ENCODE peak calls at places on chromosomes 16 and 17, in eight cellular contexts. T, U, H, Z, C, X, Y and W are unnamed samples.

GRCh38 chr16:1779234-1779701 is 3.1 kb downstream of the SPSB3 start:
- DNase-seq in Y (no peak), H (no peak), T (no peak), Z (no peak), C (no peak), U (no peak), X (no peak), W (no peak)

GRCh38 chr16:49608095-49608494 is 234.5 kb downstream of the C16orf78 start:
- DNase-seq in Z (no peak), Y (no peak), U (no peak), H (peak; percentile 12), C (peak; percentile 46), X (no peak), T (no peak), W (peak; percentile 43)

GRCh38 chr17:66123163-66123562 is 68.8 kb downstream of the CEP112 start:
- DNase-seq in C (peak; percentile 4), Y (no peak), X (peak; percentile 28), Z (no peak), T (no peak), U (no peak), H (no peak), W (no peak)

GRCh38 chr17:67293251-67294203 is 48.5 kb upstream of the HELZ start:
- DNase-seq in Z (peak; percentile 76), Y (no peak), U (peak; percentile 83), X (peak; percentile 50), T (peak; percentile 54), H (peak; percentile 79), C (peak; percentile 64), W (no peak)

GRCh38 chr17:72590882-72591499 is 470.2 kb downstream of the SOX9 start:
- DNase-seq in Z (no peak), H (no peak), T (no peak), Y (no peak), C (no peak), X (no peak), U (no peak), W (no peak)

GRCh38 chr17:50101346-50102163 is 6.4 kb downstream of the PDK2 start:
- DNase-seq in T (no peak), Z (peak; percentile 81), Y (no peak), C (peak; percentile 73), U (no peak), H (peak; percentile 66), X (peak; percentile 65), W (no peak)

GRCh38 chr16:20966746-20967145 is 66.2 kb downstream of the LYRM1 start:
- DNase-seq in T (no peak), H (no peak), U (no peak), C (no peak), Z (no peak), Y (no peak), X (no peak), W (no peak)

GRCh38 chr16:86984975-86985655 is 332.1 kb downstream of the C16orf95 start:
- DNase-seq in H (no peak), T (peak; percentile 41), U (no peak), C (peak; percentile 88), Z (no peak), X (no peak), Y (no peak), W (no peak)

GRCh38 chr17:29138184-29138955 is 41.8 kb downstream of the MYO18A start:
- DNase-seq in Z (no peak), C (no peak), X (no peak), H (no peak), U (peak; percentile 53), Y (no peak), T (no peak), W (no peak)

GRCh38 chr16:83772806-83773205 is 35.0 kb upstream of the HSBP1 start:
- DNase-seq in X (no peak), C (no peak), Z (no peak), H (no peak), U (no peak), Y (no peak), T (no peak), W (no peak)

GRCh38 chr16:287298-287811 is 4.4 kb downstream of the PDIA2 start:
- DNase-seq in X (no peak), T (no peak), Y (no peak), Z (no peak), U (peak; percentile 20), H (no peak), C (no peak), W (no peak)

GRCh38 chr17:78128616-78129384 is at the start of gene TMC6:
- DNase-seq in Z (peak; percentile 66), X (no peak), U (peak; percentile 86), C (no peak), H (no peak), Y (no peak), T (peak; percentile 68), W (no peak)

GRCh38 chr17:69462882-69463281 is 48.4 kb downstream of the MAP2K6 start:
- DNase-seq in T (no peak), C (no peak), Z (no peak), X (no peak), Y (no peak), H (no peak), U (no peak), W (no peak)

GRCh38 chr17:58316260-58316960 is 12.2 kb downstream of the TSPOAP1 start:
- DNase-seq in X (no peak), U (no peak), T (peak; percentile 42), C (no peak), Z (peak; percentile 56), H (peak; percentile 16), Y (no peak), W (no peak)

GRCh38 chr16:4272114-4272954 is 489 bp downstream of the TFAP4 start:
- DNase-seq in H (peak; percentile 65), C (peak; percentile 86), Z (peak; percentile 75), U (peak; percentile 72), X (peak; percentile 28), Y (no peak), T (no peak), W (no peak)

GRCh38 chr17:27533874-27534815 is 77.9 kb downstream of the KSR1 start:
- DNase-seq in Y (no peak), U (no peak), X (peak; percentile 96), T (no peak), C (no peak), Z (peak; percentile 63), H (no peak), W (no peak)

GRCh38 chr16:75378616-75379015 is 54.7 kb downstream of the CFDP1 start:
- DNase-seq in Y (no peak), H (no peak), X (no peak), Z (no peak), U (no peak), C (no peak), T (no peak), W (no peak)
- H3K4me1 ChIP-seq in Y (peaks cover 47% of the 10 kb centered on the region), H (peaks cover 37% of the 10 kb centered on the region), X (peaks cover 24% of the 10 kb centered on the region), Z (no peaks in the 10 kb centered on the region), U (peaks cover 44% of the 10 kb centered on the region), C (peaks cover 22% of the 10 kb centered on the region), T (no peaks in the 10 kb centered on the region), W (peaks cover 5% of the 10 kb centered on the region)

DNA sequence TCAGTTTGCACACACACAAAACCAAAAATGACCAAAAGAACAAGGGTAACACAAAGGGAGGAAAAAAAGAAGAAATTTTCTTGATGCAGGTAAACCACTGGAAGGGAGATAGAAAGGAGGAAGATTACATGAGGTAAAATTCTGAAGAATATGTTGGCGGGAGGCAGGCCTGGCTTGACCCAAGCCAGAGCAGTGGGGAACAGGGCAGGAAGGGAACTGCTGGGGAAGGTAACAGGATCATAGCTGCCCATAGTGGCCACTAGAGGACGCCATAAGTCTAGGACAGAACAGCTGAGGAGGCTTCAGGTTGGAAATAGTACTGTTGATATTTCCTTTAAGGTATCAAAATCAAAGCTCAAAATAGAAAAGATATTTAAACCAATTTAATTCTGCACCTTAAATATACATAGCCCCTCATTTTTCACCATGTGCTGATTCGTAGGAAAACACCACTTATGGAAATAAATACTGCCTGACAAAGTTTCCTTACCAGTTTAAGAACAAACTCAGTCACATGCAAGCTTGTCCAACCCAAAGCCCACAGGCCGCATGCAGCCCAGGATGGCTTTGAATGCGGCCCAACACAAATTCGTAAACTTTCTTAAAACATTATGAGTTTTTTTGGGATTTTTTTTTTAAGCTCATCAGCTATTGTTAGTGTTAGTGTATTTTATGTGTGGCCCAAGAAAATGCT is 15.5 kb downstream of the VPS35 start:
- DNase-seq in T (no peak), Z (no peak), C (peak; percentile 83), U (peak; percentile 78), X (peak; percentile 72), Y (no peak), H (peak; percentile 58), W (no peak)
- H3K36me3 ChIP-seq in T (no peaks in the 10 kb centered on the region), Z (peaks cover 49% of the 10 kb centered on the region), C (peaks cover 72% of the 10 kb centered on the region), U (peaks cover 90% of the 10 kb centered on the region), X (no peaks in the 10 kb centered on the region), Y (peaks cover 25% of the 10 kb centered on the region), H (peaks cover 83% of the 10 kb centered on the region), W (peaks cover 70% of the 10 kb centered on the region)

DNA sequence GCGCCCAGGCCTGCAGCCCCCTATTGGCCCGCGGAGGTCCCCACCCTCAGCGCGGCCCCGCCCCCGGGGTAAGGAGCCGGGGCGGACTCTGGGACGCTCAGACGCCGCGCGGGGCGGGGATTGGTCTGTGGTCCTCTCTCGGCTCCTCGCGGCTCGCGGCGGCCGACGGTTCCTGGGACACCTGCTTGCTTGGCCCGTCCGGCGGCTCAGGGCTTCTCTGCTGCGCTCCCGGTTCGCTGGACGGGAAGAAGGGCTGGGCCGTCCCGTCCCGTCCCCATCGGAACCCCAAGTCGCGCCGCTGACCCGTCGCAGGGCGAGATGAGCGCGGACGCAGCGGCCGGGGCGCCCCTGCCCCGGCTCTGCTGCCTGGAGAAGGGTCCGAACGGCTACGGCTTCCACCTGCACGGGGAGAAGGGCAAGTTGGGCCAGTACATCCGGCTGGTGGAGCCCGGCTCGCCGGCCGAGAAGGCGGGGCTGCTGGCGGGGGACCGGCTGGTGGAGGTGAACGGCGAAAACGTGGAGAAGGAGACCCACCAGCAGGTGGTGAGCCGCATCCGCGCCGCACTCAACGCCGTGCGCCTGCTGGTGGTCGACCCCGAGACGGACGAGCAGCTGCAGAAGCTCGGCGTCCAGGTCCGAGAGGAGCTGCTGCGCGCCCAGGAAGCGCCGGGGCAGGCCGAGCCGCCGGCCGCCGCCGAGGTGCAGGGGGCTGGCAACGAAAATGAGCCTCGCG is at the start of gene NHERF1:
- DNase-seq in Z (peak; percentile 97), U (peak; percentile 99), T (peak; percentile 95), Y (peak; percentile 75), C (peak; percentile 98), H (peak; percentile 93), X (peak; percentile 84), W (peak; percentile 98)
- TF ChIP-seq CTCF in Z (no peak), U (peak; percentile 70), T (no peak), Y (no peak), C (no peak), H (no peak), X (no peak), W (no peak)

GRCh38 chr16:17403859-17404545 is 66.8 kb downstream of the XYLT1 start:
- DNase-seq in C (no peak), X (no peak), Y (no peak), T (no peak), U (peak; percentile 14), Z (no peak), H (no peak), W (no peak)
- H3K4me1 ChIP-seq in C (peaks cover 4% of the 10 kb centered on the region), X (peaks cover 10% of the 10 kb centered on the region), Y (peaks cover 37% of the 10 kb centered on the region), T (peaks cover 5% of the 10 kb centered on the region), U (peaks cover 31% of the 10 kb centered on the region), Z (peaks cover 54% of the 10 kb centered on the region), H (peaks cover 22% of the 10 kb centered on the region), W (peaks cover 4% of the 10 kb centered on the region)